ENCODE peak calls at places on chromosomes 5 and 9, in seven cellular contexts. L, C, X, R, T, D and H are unnamed samples.
A peak's percentile ranks its signal among the peaks of the same experiment; 100 is the strongest.

GRCh38 chr9:129407905-129408452 is 212.9 kb downstream of the C9orf50 start:
- DNase-seq in T (no peak), L (no peak), C (no peak), D (no peak), R (no peak), X (peak; percentile 22), H (no peak)

GRCh38 chr9:114098660-114099522 is at the start of gene KIF12:
- DNase-seq in D (peak; percentile 75), L (no peak), T (peak; percentile 78), X (peak; percentile 99), R (no peak), C (no peak), H (no peak)

GRCh38 chr9:114732842-114733241 is 50.9 kb upstream of the TEX48 start:
- DNase-seq in D (no peak), C (peak; percentile 22), T (no peak), L (no peak), X (no peak), R (no peak), H (no peak)

GRCh38 chr9:97853844-97854695 is 1.0 kb downstream of the FOXE1 start:
- DNase-seq in D (peak; percentile 74), T (peak; percentile 79), X (peak; percentile 82), C (no peak), L (no peak), R (peak; percentile 27), H (no peak)

GRCh38 chr5:765948-766631 is 18.4 kb downstream of the ZDHHC11B start:
- DNase-seq in T (peak; percentile 48), X (peak; percentile 47), L (no peak), C (no peak), D (no peak), R (no peak), H (no peak)

GRCh38 chr9:120475341-120475740 is 104.6 kb downstream of the CDK5RAP2 start:
- DNase-seq in D (no peak), L (peak; percentile 24), T (no peak), R (no peak), C (peak; percentile 85), X (no peak), H (peak; percentile 38)

GRCh38 chr9:7185612-7186011 is 427.8 kb downstream of the KDM4C start:
- DNase-seq in T (peak; percentile 93), L (peak; percentile 73), C (peak; percentile 90), R (no peak), D (no peak), X (peak; percentile 25), H (peak; percentile 91)

GRCh38 chr5:108529381-108529780 is 147.5 kb upstream of the FBXL17 start:
- DNase-seq in D (no peak), L (peak; percentile 33), X (no peak), C (peak; percentile 29), R (no peak), T (no peak), H (peak; percentile 28)

GRCh38 chr9:107153336-107153735 is 129.7 kb upstream of the RAD23B start:
- DNase-seq in D (no peak), C (no peak), R (no peak), X (no peak), T (peak; percentile 75), L (no peak), H (no peak)

GRCh38 chr9:93958875-93959682 is 3.9 kb upstream of the BARX1 start:
- DNase-seq in L (no peak), D (no peak), X (peak; percentile 85), R (no peak), C (peak; percentile 32), T (no peak), H (no peak)

GRCh38 chr5:117160361-117160760 is 585.7 kb upstream of the SEMA6A start:
- DNase-seq in R (no peak), T (no peak), D (no peak), C (no peak), X (no peak), L (no peak), H (no peak)

GRCh38 chr5:80143491-80143890 is 108.3 kb downstream of the THBS4 start:
- DNase-seq in C (no peak), X (no peak), D (no peak), T (no peak), L (no peak), R (no peak), H (no peak)

GRCh38 chr5:149995385-149996085 is 4.9 kb downstream of the TIGD6 start:
- DNase-seq in L (no peak), R (no peak), D (no peak), X (no peak), C (peak; percentile 9), T (no peak), H (no peak)

GRCh38 chr5:39132128-39132447 is 57.9 kb upstream of the RICTOR start:
- DNase-seq in R (no peak), D (no peak), X (no peak), L (no peak), C (no peak), T (no peak), H (no peak)

GRCh38 chr5:88883566-88884434 is 816 bp upstream of the MEF2C start:
- DNase-seq in L (no peak), R (no peak), C (peak; percentile 87), T (peak; percentile 83), X (peak; percentile 68), D (peak; percentile 65), H (peak; percentile 53)

GRCh38 chr9:249025-249424 is 34.4 kb downstream of the DOCK8 start:
- DNase-seq in C (no peak), R (no peak), L (no peak), D (no peak), T (no peak), X (no peak), H (no peak)

GRCh38 chr9:102950341-102950740 is 44.8 kb upstream of the CYLC2 start:
- DNase-seq in R (no peak), L (no peak), C (no peak), T (no peak), X (no peak), D (no peak), H (no peak)

GRCh38 chr9:110099236-110099741 is 108.7 kb downstream of the C9orf152 start:
- DNase-seq in D (peak; percentile 74), R (no peak), T (no peak), L (no peak), C (peak; percentile 95), X (no peak), H (no peak)

GRCh38 chr9:112332674-112332976 is 794 bp downstream of the PTBP3 start:
- DNase-seq in D (no peak), L (no peak), R (no peak), X (no peak), T (no peak), C (no peak), H (no peak)

GRCh38 chr5:95771109-95771708 is 40.1 kb downstream of the RHOBTB3 start:
- DNase-seq in T (no peak), R (no peak), C (no peak), D (no peak), L (no peak), X (no peak), H (no peak)

GRCh38 chr5:77177576-77177975 is 32.9 kb upstream of the PDE8B start:
- DNase-seq in L (no peak), C (no peak), T (peak; percentile 78), D (no peak), X (no peak), R (no peak), H (no peak)

GRCh38 chr9:137123459-137123819 is 8.9 kb upstream of the DPP7 start:
- DNase-seq in T (no peak), D (no peak), X (no peak), R (no peak), L (no peak), C (no peak), H (no peak)

GRCh38 chr5:172897691-172898512 is 61.3 kb upstream of the RPL26L1 start:
- DNase-seq in X (no peak), T (peak; percentile 95), C (peak; percentile 92), L (peak; percentile 96), D (no peak), R (no peak), H (peak; percentile 92)

GRCh38 chr9:135050072-135050990 is 37.1 kb upstream of the OLFM1 start:
- DNase-seq in R (no peak), L (no peak), C (no peak), T (peak; percentile 20), X (no peak), D (no peak), H (no peak)

GRCh38 chr5:147643142-147643541 is 133.3 kb upstream of the DPYSL3 start:
- DNase-seq in T (no peak), R (no peak), X (no peak), L (no peak), C (no peak), D (no peak), H (no peak)

GRCh38 chr9:14350766-14351165 is 36.8 kb upstream of the NFIB start:
- DNase-seq in L (no peak), D (no peak), R (no peak), X (peak; percentile 26), T (no peak), C (peak; percentile 32), H (no peak)

GRCh38 chr9:129108805-129109370 is 1.7 kb downstream of the CRAT start:
- DNase-seq in L (no peak), C (no peak), T (no peak), X (peak; percentile 22), D (no peak), R (no peak), H (no peak)

GRCh38 chr5:5145651-5146529 is 5.8 kb downstream of the ADAMTS16 start:
- DNase-seq in D (no peak), T (no peak), C (peak; percentile 80), R (no peak), L (no peak), X (no peak), H (peak; percentile 67)

GRCh38 chr5:59673438-59674058 is 220.0 kb downstream of the PDE4D start:
- DNase-seq in D (peak; percentile 41), R (no peak), T (no peak), C (peak; percentile 65), L (no peak), X (peak; percentile 18), H (no peak)